ENCODE peak calls at places on chromosomes 13 and 19, in five cellular contexts. One of them, this sample, is unnamed.

GRCh38 chr19:39544201-39544903 is 4.4 kb upstream of the EID2 start:
- DNase-seq in RWPE1: no peak
- DNase-seq in A549: no peak
- DNase-seq in mesendoderm: no peak
- DNase-seq in dorsolateral prefrontal cortex: no peak
- DNase-seq in this sample: no peak

GRCh38 chr13:40483601-40484000 is 182.8 kb downstream of the FOXO1 start:
- DNase-seq in RWPE1: no peak
- DNase-seq in A549: no peak
- DNase-seq in mesendoderm: no peak
- DNase-seq in dorsolateral prefrontal cortex: peak; percentile 45
- DNase-seq in this sample: no peak

GRCh38 chr13:21673592-21674270 is 2.9 kb downstream of the FGF9 start:
- DNase-seq in RWPE1: peak; percentile 45
- DNase-seq in A549: peak; percentile 36
- DNase-seq in mesendoderm: peak; percentile 66
- DNase-seq in dorsolateral prefrontal cortex: no peak
- DNase-seq in this sample: no peak

GRCh38 chr19:8615813-8616596 is 5.5 kb upstream of the ADAMTS10 start:
- DNase-seq in RWPE1: peak; percentile 55
- DNase-seq in A549: no peak
- DNase-seq in mesendoderm: peak; percentile 66
- DNase-seq in dorsolateral prefrontal cortex: peak; percentile 33
- DNase-seq in this sample: no peak

GRCh38 chr19:2253106-2254051 is 2.8 kb downstream of the JSRP1 start:
- DNase-seq in RWPE1: no peak
- DNase-seq in A549: no peak
- DNase-seq in mesendoderm: peak; percentile 67
- DNase-seq in dorsolateral prefrontal cortex: no peak
- DNase-seq in this sample: no peak

GRCh38 chr13:93769126-93769525 is 542.5 kb downstream of the GPC6 start:
- DNase-seq in RWPE1: no peak
- DNase-seq in A549: no peak
- DNase-seq in mesendoderm: no peak
- DNase-seq in dorsolateral prefrontal cortex: no peak
- DNase-seq in this sample: no peak

GRCh38 chr13:32443111-32443510 is 15.2 kb upstream of the N4BP2L1 start:
- DNase-seq in RWPE1: no peak
- DNase-seq in A549: peak; percentile 6
- DNase-seq in mesendoderm: peak; percentile 18
- DNase-seq in dorsolateral prefrontal cortex: no peak
- DNase-seq in this sample: no peak

GRCh38 chr13:82791035-82791434 is 1091.2 kb downstream of the SLITRK1 start:
- DNase-seq in RWPE1: no peak
- DNase-seq in A549: no peak
- DNase-seq in mesendoderm: no peak
- DNase-seq in dorsolateral prefrontal cortex: no peak
- DNase-seq in this sample: no peak

GRCh38 chr13:113972451-113973217 is 1.2 kb downstream of the C13orf46 start:
- DNase-seq in RWPE1: no peak
- DNase-seq in A549: no peak
- DNase-seq in mesendoderm: peak; percentile 23
- DNase-seq in dorsolateral prefrontal cortex: peak; percentile 13
- DNase-seq in this sample: no peak

GRCh38 chr19:2852598-2852997 is 11.3 kb downstream of the ZNF555 start:
- DNase-seq in RWPE1: no peak
- DNase-seq in A549: no peak
- DNase-seq in mesendoderm: peak; percentile 35
- DNase-seq in dorsolateral prefrontal cortex: no peak
- DNase-seq in this sample: no peak

GRCh38 chr13:24038405-24038804 is 122.1 kb upstream of the SPATA13 start:
- DNase-seq in RWPE1: no peak
- DNase-seq in A549: no peak
- DNase-seq in mesendoderm: peak; percentile 57
- DNase-seq in dorsolateral prefrontal cortex: no peak
- DNase-seq in this sample: no peak

GRCh38 chr19:51439021-51439465 is 19.2 kb downstream of the SIGLEC8 start:
- DNase-seq in RWPE1: peak; percentile 10
- DNase-seq in A549: no peak
- DNase-seq in mesendoderm: peak; percentile 21
- DNase-seq in dorsolateral prefrontal cortex: no peak
- DNase-seq in this sample: no peak

GRCh38 chr19:3125900-3126524 is 9.8 kb upstream of the GNA15 start:
- DNase-seq in RWPE1: no peak
- DNase-seq in A549: peak; percentile 40
- DNase-seq in mesendoderm: peak; percentile 68
- DNase-seq in dorsolateral prefrontal cortex: no peak
- DNase-seq in this sample: peak; percentile 1

GRCh38 chr13:52399708-52400107 is 6.3 kb downstream of the THSD1 start:
- DNase-seq in RWPE1: no peak
- DNase-seq in A549: no peak
- DNase-seq in mesendoderm: peak; percentile 13
- DNase-seq in dorsolateral prefrontal cortex: no peak
- DNase-seq in this sample: no peak

DNA sequence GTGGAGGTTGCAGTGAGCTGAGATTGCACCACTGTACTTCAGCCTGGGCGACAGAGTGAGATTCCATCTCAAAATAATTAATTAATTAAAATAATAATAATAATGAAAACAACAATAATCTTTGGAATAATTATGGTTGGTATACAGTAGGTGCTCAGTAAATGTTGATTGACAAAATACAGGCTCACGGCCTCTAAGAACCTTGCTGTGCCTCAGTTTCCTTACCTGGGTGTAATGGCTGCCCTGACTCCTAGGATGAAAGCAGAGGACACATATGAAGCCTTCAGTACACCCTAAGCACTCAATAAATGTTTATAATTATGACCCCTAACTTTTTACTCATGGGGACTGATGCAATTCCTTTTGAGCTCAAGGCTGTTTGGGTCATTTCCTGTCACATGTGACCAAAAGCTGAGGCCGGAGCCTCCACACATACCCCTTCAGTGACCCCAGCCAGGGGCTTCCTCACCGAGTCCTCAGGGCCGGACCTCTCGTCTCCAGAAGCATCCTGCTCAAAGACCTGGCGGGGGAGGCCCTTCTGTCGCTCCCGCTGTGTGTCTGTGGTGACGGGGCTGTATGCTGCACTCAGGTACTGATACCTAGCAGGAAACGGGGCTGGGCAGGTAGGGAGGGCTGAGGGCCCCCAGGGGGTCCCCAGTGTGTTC is 10.5 kb downstream of the DOCK6 start:
- DNase-seq in RWPE1: no peak
- DNase-seq in A549: no peak
- DNase-seq in mesendoderm: peak; percentile 29
- DNase-seq in dorsolateral prefrontal cortex: no peak
- DNase-seq in this sample: no peak
- H3K27ac ChIP-seq in RWPE1: peak overlapping the region; percentile 6
- H3K27ac ChIP-seq in A549: no peak overlapping the region
- H3K27ac ChIP-seq in mesendoderm: no peak overlapping the region
- H3K27ac ChIP-seq in dorsolateral prefrontal cortex: no peak overlapping the region
- H3K27ac ChIP-seq in this sample: no peak overlapping the region

GRCh38 chr13:73984949-73985691 is 149.1 kb downstream of the KLF12 start:
- DNase-seq in RWPE1: no peak
- DNase-seq in A549: no peak
- DNase-seq in mesendoderm: peak; percentile 48
- DNase-seq in dorsolateral prefrontal cortex: no peak
- DNase-seq in this sample: no peak

GRCh38 chr13:73987618-73988017 is 146.6 kb downstream of the KLF12 start:
- DNase-seq in RWPE1: no peak
- DNase-seq in A549: no peak
- DNase-seq in mesendoderm: no peak
- DNase-seq in dorsolateral prefrontal cortex: no peak
- DNase-seq in this sample: no peak

GRCh38 chr13:73983109-73983508 is 151.1 kb downstream of the KLF12 start:
- DNase-seq in RWPE1: no peak
- DNase-seq in A549: no peak
- DNase-seq in mesendoderm: no peak
- DNase-seq in dorsolateral prefrontal cortex: no peak
- DNase-seq in this sample: no peak

GRCh38 chr13:73984201-73984600 is 150.0 kb downstream of the KLF12 start:
- DNase-seq in RWPE1: no peak
- DNase-seq in A549: no peak
- DNase-seq in mesendoderm: no peak
- DNase-seq in dorsolateral prefrontal cortex: no peak
- DNase-seq in this sample: no peak

GRCh38 chr13:73985789-73986188 is 148.4 kb downstream of the KLF12 start:
- DNase-seq in RWPE1: no peak
- DNase-seq in A549: no peak
- DNase-seq in mesendoderm: peak; percentile 55
- DNase-seq in dorsolateral prefrontal cortex: no peak
- DNase-seq in this sample: no peak
- H3K27ac ChIP-seq in RWPE1: no peak overlapping the region
- H3K27ac ChIP-seq in A549: no peak overlapping the region
- H3K27ac ChIP-seq in mesendoderm: no peak overlapping the region
- H3K27ac ChIP-seq in dorsolateral prefrontal cortex: peak overlapping the region; percentile 30
- H3K27ac ChIP-seq in this sample: no peak overlapping the region

GRCh38 chr19:49780861-49781260 is 14.1 kb downstream of the AP2A1 start:
- DNase-seq in RWPE1: no peak
- DNase-seq in A549: no peak
- DNase-seq in mesendoderm: peak; percentile 37
- DNase-seq in dorsolateral prefrontal cortex: no peak
- DNase-seq in this sample: no peak

GRCh38 chr19:49776371-49776764 is 9.6 kb downstream of the AP2A1 start:
- DNase-seq in RWPE1: no peak
- DNase-seq in A549: no peak
- DNase-seq in mesendoderm: no peak
- DNase-seq in dorsolateral prefrontal cortex: no peak
- DNase-seq in this sample: no peak

GRCh38 chr19:49782515-49782914 is 15.7 kb downstream of the AP2A1 start:
- DNase-seq in RWPE1: no peak
- DNase-seq in A549: no peak
- DNase-seq in mesendoderm: no peak
- DNase-seq in dorsolateral prefrontal cortex: no peak
- DNase-seq in this sample: no peak

GRCh38 chr19:49781394-49781793 is 14.6 kb downstream of the AP2A1 start:
- DNase-seq in RWPE1: no peak
- DNase-seq in A549: no peak
- DNase-seq in mesendoderm: no peak
- DNase-seq in dorsolateral prefrontal cortex: no peak
- DNase-seq in this sample: no peak

GRCh38 chr19:49779731-49780578 is 13.2 kb downstream of the AP2A1 start:
- DNase-seq in RWPE1: no peak
- DNase-seq in A549: no peak
- DNase-seq in mesendoderm: no peak
- DNase-seq in dorsolateral prefrontal cortex: no peak
- DNase-seq in this sample: no peak
- H3K27ac ChIP-seq in RWPE1: peak overlapping the region; percentile 19
- H3K27ac ChIP-seq in A549: no peak overlapping the region
- H3K27ac ChIP-seq in mesendoderm: no peak overlapping the region
- H3K27ac ChIP-seq in dorsolateral prefrontal cortex: no peak overlapping the region
- H3K27ac ChIP-seq in this sample: no peak overlapping the region

GRCh38 chr13:50068508-50068907 is 53.3 kb downstream of the KCNRG start:
- DNase-seq in RWPE1: no peak
- DNase-seq in A549: no peak
- DNase-seq in mesendoderm: no peak
- DNase-seq in dorsolateral prefrontal cortex: no peak
- DNase-seq in this sample: no peak
- H3K27ac ChIP-seq in RWPE1: no peak overlapping the region
- H3K27ac ChIP-seq in A549: peak overlapping the region; percentile 70
- H3K27ac ChIP-seq in mesendoderm: no peak overlapping the region
- H3K27ac ChIP-seq in dorsolateral prefrontal cortex: no peak overlapping the region
- H3K27ac ChIP-seq in this sample: no peak overlapping the region

DNA sequence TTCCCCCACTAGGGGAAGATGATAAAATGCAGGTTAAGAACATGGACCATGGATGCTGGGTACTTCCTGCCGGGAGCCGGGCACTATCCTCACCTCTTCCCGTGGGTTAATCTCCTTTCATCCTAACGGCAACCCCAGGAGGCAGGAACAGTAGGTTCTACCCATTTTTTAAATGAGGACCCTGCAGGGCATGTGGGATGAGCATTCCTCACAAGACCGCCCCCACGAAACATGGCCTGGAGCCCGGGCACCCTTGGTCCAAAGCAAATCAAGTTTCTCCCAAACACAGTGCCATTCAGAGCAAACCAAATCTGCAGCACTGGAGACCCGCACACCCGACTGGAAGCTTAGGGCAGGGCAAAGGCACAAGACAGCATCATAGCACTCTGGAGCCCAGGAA is 35.4 kb downstream of the COL4A2 start:
- DNase-seq in RWPE1: no peak
- DNase-seq in A549: no peak
- DNase-seq in mesendoderm: no peak
- DNase-seq in dorsolateral prefrontal cortex: no peak
- DNase-seq in this sample: no peak
- H3K27ac ChIP-seq in RWPE1: peak overlapping the region; percentile 87
- H3K27ac ChIP-seq in A549: peak overlapping the region; percentile 52
- H3K27ac ChIP-seq in mesendoderm: no peak overlapping the region
- H3K27ac ChIP-seq in dorsolateral prefrontal cortex: no peak overlapping the region
- H3K27ac ChIP-seq in this sample: no peak overlapping the region

DNA sequence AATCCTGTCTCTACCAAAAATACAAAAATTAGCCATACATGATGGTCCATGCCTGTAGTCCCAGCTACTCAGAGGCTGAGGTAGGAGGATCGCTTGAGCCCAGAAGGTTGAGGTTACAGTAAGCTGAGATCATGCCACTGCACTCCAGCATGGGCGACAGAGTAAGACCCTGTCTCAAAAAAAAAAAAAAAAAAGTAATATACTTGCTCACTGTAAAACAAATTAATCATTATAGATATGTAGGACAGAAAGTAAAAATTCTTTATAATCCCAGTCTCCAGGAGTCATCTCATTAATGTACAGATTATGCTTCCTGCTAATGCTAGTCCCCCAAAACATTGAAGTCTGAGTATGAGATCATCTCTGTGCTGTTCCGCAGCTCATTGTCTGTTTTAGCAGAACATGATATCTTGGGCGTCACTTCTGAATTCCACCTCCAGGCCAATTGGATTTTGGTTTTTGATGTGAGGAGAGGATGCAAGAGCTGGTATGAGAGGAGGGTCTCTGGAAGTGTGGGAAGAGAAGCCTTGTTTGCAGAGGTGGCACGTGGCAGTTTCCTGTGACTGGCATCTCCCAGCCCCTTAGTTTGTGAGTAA is 75.4 kb upstream of the NPAS1 start:
- DNase-seq in RWPE1: no peak
- DNase-seq in A549: no peak
- DNase-seq in mesendoderm: no peak
- DNase-seq in dorsolateral prefrontal cortex: no peak
- DNase-seq in this sample: no peak
- H3K27ac ChIP-seq in RWPE1: no peak overlapping the region
- H3K27ac ChIP-seq in A549: peak overlapping the region; percentile 25
- H3K27ac ChIP-seq in mesendoderm: no peak overlapping the region
- H3K27ac ChIP-seq in dorsolateral prefrontal cortex: peak overlapping the region; percentile 76
- H3K27ac ChIP-seq in this sample: peak overlapping the region; percentile 73

DNA sequence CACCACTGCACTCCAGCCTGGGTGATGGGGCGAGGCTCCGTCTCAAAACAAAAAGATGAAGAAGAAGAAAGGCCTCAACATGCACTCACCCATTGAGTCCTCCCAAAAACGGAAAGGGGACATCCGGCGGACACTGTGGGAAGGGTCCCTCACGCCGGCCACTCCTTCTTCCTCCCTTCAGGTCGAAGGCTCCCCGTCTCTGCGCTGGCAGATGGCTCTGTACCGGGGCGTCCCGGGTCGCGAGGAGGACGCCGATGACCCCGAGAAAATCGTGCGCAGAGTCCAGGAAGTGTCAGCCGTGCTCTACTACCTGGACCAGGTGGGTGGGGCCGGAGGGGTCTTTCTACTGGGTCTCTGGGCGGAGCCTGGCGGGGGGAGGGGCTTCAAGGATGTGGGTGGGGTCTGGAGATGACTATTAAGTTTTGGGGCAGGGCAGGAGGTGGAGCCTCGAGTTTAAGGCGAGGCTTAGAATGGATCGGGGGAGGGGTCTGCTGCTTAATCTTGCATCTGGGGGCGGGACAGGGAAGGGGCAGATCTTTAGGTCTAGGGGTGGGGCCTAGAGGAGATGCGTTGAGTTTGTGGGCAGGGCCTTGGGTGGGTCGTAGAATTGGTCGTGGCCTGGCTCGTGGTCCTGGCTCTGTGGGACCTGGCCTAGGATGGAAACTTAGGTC is 90.2 kb downstream of the MAP4K1 start:
- DNase-seq in RWPE1: no peak
- DNase-seq in A549: no peak
- DNase-seq in mesendoderm: peak; percentile 71
- DNase-seq in dorsolateral prefrontal cortex: no peak
- DNase-seq in this sample: no peak
- H3K27ac ChIP-seq in RWPE1: no peak overlapping the region
- H3K27ac ChIP-seq in A549: peak overlapping the region; percentile 0
- H3K27ac ChIP-seq in mesendoderm: no peak overlapping the region
- H3K27ac ChIP-seq in dorsolateral prefrontal cortex: no peak overlapping the region
- H3K27ac ChIP-seq in this sample: no peak overlapping the region